ENCODE peak calls at places on chromosomes 12 and 14, in four cellular contexts. A is mammary epithelial cell, L is MM.1S, B is psoas muscle. X is an unnamed sample.

GRCh38 chr12:4506870-4507269 is 31.8 kb upstream of the RAD51AP1 start:
- DNase-seq in B (no peak), L (peak; percentile 81), A (peak; percentile 79), X (peak; percentile 60)

GRCh38 chr12:79140711-79141110 is 276.1 kb downstream of the SYT1 start:
- DNase-seq in A (no peak), B (no peak), L (no peak), X (no peak)

GRCh38 chr12:86376052-86376451 is 119.9 kb upstream of the MGAT4C start:
- DNase-seq in L (no peak), B (no peak), A (no peak), X (no peak)

GRCh38 chr12:80129895-80130535 is 30.7 kb downstream of the OTOGL start:
- DNase-seq in B (no peak), L (no peak), A (no peak), X (no peak)

GRCh38 chr12:104955703-104956102 is 2.4 kb downstream of the SLC41A2 start:
- DNase-seq in L (no peak), B (no peak), A (no peak), X (no peak)

GRCh38 chr14:36951380-36951911 is 221.0 kb downstream of the SLC25A21 start:
- DNase-seq in B (no peak), L (no peak), A (no peak), X (no peak)

GRCh38 chr14:93456356-93456755 is 25.6 kb downstream of the UNC79 start:
- DNase-seq in L (no peak), A (peak; percentile 66), B (no peak), X (no peak)

GRCh38 chr12:71710276-71711125 is 24.6 kb downstream of the TMEM19 start:
- DNase-seq in L (no peak), B (no peak), A (peak; percentile 97), X (no peak)

DNA sequence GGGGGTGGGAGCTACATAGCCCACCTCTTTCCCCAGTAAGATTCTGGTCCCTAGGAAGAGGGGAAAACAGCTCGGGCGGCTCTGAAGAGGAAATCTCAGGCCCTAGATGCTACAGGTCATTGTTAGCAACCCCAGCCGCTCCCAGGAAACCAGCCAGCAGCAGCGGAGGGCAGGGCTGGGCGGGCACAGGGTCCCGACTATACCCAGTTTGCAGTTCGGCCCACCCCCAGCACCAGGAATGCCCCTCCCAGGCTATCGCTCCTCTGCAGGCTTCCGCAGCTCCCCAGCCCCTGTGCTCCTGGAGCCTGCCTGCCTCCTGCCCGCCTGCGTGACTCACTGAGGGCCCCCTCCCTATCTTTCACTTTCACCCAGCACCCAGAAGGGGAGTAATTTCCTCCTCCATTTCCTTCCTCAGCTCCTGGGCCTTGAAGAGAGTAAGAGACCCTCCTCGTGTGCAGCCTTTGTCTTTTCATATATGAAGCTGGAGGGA is 27.2 kb upstream of the PNMA1 start:
- DNase-seq in A (peak; percentile 72), B (peak; percentile 80), L (no peak), X (no peak)
- TF ChIP-seq CTCF in A (no peak), B (no peak), L (no peak), X (no peak)

GRCh38 chr14:33900706-33901105 is 50.2 kb downstream of the EGLN3 start:
- DNase-seq in L (no peak), A (no peak), B (no peak), X (no peak)

GRCh38 chr14:33897878-33898535 is 52.9 kb downstream of the EGLN3 start:
- DNase-seq in L (no peak), B (no peak), A (no peak), X (no peak)

GRCh38 chr14:33897382-33897781 is 53.5 kb downstream of the EGLN3 start:
- DNase-seq in A (no peak), B (no peak), L (no peak), X (no peak)

GRCh38 chr14:33901429-33902155 is 49.3 kb downstream of the EGLN3 start:
- DNase-seq in B (no peak), A (no peak), L (no peak), X (no peak)

GRCh38 chr14:33899723-33900341 is 51.0 kb downstream of the EGLN3 start:
- DNase-seq in L (no peak), B (no peak), A (no peak), X (no peak)
- H3K4me3 ChIP-seq in L (no peak overlapping the region), B (no peak overlapping the region), A (no peak overlapping the region), X (no peak overlapping the region)

GRCh38 chr14:99675381-99675835 is 8.7 kb upstream of the CYP46A1 start:
- DNase-seq in A (no peak), L (no peak), B (no peak), X (no peak)

GRCh38 chr14:99677231-99677891 is 6.7 kb upstream of the CYP46A1 start:
- DNase-seq in B (no peak), L (no peak), A (no peak), X (no peak)

GRCh38 chr14:99678198-99678597 is 5.9 kb upstream of the CYP46A1 start:
- DNase-seq in A (no peak), L (no peak), B (no peak), X (no peak)

GRCh38 chr14:99675951-99676350 is 8.1 kb upstream of the CYP46A1 start:
- DNase-seq in B (no peak), A (no peak), L (no peak), X (no peak)

GRCh38 chr14:99676657-99677056 is 7.4 kb upstream of the CYP46A1 start:
- DNase-seq in B (no peak), L (no peak), A (no peak), X (no peak)
- H3K36me3 ChIP-seq in B (no peaks in the 10 kb centered on the region), L (no peaks in the 10 kb centered on the region), A (no peaks in the 10 kb centered on the region), X (no peaks in the 10 kb centered on the region)

GRCh38 chr12:2682301-2683282 is 112.2 kb upstream of the FKBP4 start:
- DNase-seq in B (no peak), A (peak; percentile 15), L (peak; percentile 61), X (no peak)
- TF ChIP-seq CTCF in B (peak; percentile 47), A (peak; percentile 48), L (peak; percentile 60), X (peak; percentile 65)

DNA sequence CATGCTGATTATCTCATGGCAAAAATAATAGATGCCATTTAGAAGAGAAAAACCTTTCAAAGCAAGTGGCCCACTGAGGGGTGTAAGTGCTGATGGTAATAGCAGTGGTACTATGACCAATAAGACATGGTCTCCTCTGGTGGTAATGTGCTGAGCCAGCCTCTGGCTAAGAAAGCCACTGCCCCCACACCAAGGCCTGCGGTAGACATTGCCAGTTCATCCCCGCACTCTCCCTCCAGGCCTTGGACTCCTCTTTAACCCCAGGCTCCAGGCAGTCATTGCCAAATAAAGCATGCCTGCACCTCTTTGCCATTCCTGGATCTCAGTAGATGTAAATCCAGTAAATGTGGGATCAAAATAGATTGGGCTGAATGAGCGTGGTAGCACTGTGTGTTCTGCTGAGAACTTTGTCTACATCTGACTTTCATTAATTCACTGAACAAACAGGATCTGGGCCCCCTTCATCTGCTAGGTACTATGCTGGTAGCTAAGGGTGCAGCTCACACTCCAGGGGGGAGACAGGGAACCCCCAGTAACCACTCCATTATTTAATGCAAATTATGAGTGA is 89.4 kb downstream of the BCL11B start:
- DNase-seq in B (no peak), L (no peak), A (no peak), X (no peak)
- H3K4me3 ChIP-seq in B (no peak overlapping the region), L (no peak overlapping the region), A (no peak overlapping the region), X (no peak overlapping the region)

GRCh38 chr12:50003595-50003994 is 21.7 kb downstream of the RACGAP1 start:
- DNase-seq in A (no peak), L (no peak), B (no peak), X (no peak)
- H3K36me3 ChIP-seq in A (peaks cover 37% of the 10 kb centered on the region), L (peaks cover 28% of the 10 kb centered on the region), B (no peaks in the 10 kb centered on the region), X (peaks cover 6% of the 10 kb centered on the region)

GRCh38 chr12:114740448-114740847 is 56.5 kb upstream of the TBX3 start:
- DNase-seq in L (no peak), B (no peak), A (no peak), X (no peak)
- TF ChIP-seq CTCF in L (no peak), B (no peak), A (no peak), X (no peak)

DNA sequence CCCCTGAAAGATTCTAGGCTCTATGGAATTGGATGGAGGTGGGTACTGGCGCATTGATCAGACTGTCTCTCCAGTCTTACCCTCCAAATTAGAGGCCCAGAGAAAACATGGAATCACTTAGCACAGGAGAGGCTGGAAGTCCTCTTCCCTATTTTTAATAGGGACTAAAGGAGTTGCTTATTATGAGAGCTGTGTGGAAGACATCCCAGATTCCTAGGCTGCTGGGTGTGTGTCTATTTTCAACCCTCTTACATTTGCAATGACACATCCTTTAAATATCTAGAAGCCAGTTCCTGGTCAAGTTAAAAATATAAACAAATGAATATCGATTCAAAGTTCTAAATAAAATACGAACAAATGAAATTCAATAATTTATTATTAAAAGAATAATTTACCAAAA is 58.3 kb upstream of the ARID2 start:
- DNase-seq in L (no peak), B (no peak), A (no peak), X (no peak)
- H3K4me3 ChIP-seq in L (no peak overlapping the region), B (peak overlapping the region; percentile 19), A (no peak overlapping the region), X (no peak overlapping the region)

DNA sequence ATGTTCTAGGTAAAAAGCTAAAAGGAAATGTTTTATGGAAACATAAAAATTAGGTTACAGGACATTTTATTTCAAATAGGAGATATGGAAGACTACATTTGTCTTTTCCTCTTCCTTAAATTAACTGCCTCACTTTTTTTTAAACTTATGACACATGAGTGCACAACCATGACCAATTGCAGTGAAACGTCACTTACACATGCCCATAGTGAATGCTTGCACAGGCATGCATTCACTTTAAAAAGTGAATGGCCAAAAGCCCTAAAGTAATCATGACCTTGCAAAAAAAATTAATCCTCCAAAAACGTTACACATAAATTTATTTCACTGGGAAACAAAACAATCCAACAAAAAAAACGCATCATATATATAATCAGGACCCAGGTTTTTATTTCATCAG is 343.2 kb upstream of the TMTC1 start:
- DNase-seq in A (peak; percentile 4), B (no peak), L (no peak), X (no peak)
- H3K36me3 ChIP-seq in A (no peaks in the 10 kb centered on the region), B (no peaks in the 10 kb centered on the region), L (no peaks in the 10 kb centered on the region), X (no peaks in the 10 kb centered on the region)